ENCODE peak calls at places on chromosomes 5 and 9, in eight cellular contexts. One of them, this sample, is unnamed.

GRCh38 chr9:21817176-21817575 is 14.7 kb downstream of the MTAP start:
- DNase-seq in NCI-H1417 treated with DMSO at 0.1 percent for 48 hours: no peak
- DNase-seq in upper lobe of right lung: no peak
- DNase-seq in Ammon's horn: no peak
- DNase-seq in mesenchymal stem cell: peak
- DNase-seq in activated T-cell treated with anti-CD3 and anti-CD28 coated beads for 4 hours: no peak
- DNase-seq in activated naive CD8-positive, alpha-beta T cell treated with anti-CD3 and anti-CD28 coated beads, Interleukin-2, amount 10 ng/mL, durations not matched to agents 7 days and 5 days: no peak
- DNase-seq in stimulated activated CD4-positive, alpha-beta T cell treated with anti-CD3 and anti-CD28 coated beads, Interleukin-12 subunit alpha, Interleukin-12 subunit beta, amount 100 ng/mL, for 4 hours: no peak
- DNase-seq in this sample: no peak

GRCh38 chr9:35277649-35278359 is 116.0 kb downstream of the UNC13B start:
- DNase-seq in activated T-cell treated with anti-CD3 and anti-CD28 coated beads for 4 hours: no peak
- DNase-seq in upper lobe of right lung: no peak
- DNase-seq in Ammon's horn: peak
- DNase-seq in mesenchymal stem cell: no peak
- DNase-seq in activated naive CD8-positive, alpha-beta T cell treated with anti-CD3 and anti-CD28 coated beads, Interleukin-2, amount 10 ng/mL, durations not matched to agents 7 days and 5 days: no peak
- DNase-seq in stimulated activated CD4-positive, alpha-beta T cell treated with anti-CD3 and anti-CD28 coated beads, Interleukin-12 subunit alpha, Interleukin-12 subunit beta, amount 100 ng/mL, for 4 hours: no peak
- DNase-seq in NCI-H1417 treated with DMSO at 0.1 percent for 48 hours: no peak
- DNase-seq in this sample: no peak

GRCh38 chr5:14174235-14174636 is 31.1 kb downstream of the TRIO start:
- DNase-seq in Ammon's horn: no peak
- DNase-seq in mesenchymal stem cell: peak
- DNase-seq in activated T-cell treated with anti-CD3 and anti-CD28 coated beads for 4 hours: no peak
- DNase-seq in NCI-H1417 treated with DMSO at 0.1 percent for 48 hours: no peak
- DNase-seq in activated naive CD8-positive, alpha-beta T cell treated with anti-CD3 and anti-CD28 coated beads, Interleukin-2, amount 10 ng/mL, durations not matched to agents 7 days and 5 days: no peak
- DNase-seq in upper lobe of right lung: no peak
- DNase-seq in stimulated activated CD4-positive, alpha-beta T cell treated with anti-CD3 and anti-CD28 coated beads, Interleukin-12 subunit alpha, Interleukin-12 subunit beta, amount 100 ng/mL, for 4 hours: no peak
- DNase-seq in this sample: no peak

GRCh38 chr9:126612813-126613641 is 701 bp upstream of the LMX1B start:
- DNase-seq in NCI-H1417 treated with DMSO at 0.1 percent for 48 hours: no peak
- DNase-seq in stimulated activated CD4-positive, alpha-beta T cell treated with anti-CD3 and anti-CD28 coated beads, Interleukin-12 subunit alpha, Interleukin-12 subunit beta, amount 100 ng/mL, for 4 hours: no peak
- DNase-seq in Ammon's horn: no peak
- DNase-seq in activated T-cell treated with anti-CD3 and anti-CD28 coated beads for 4 hours: no peak
- DNase-seq in mesenchymal stem cell: no peak
- DNase-seq in upper lobe of right lung: peak
- DNase-seq in activated naive CD8-positive, alpha-beta T cell treated with anti-CD3 and anti-CD28 coated beads, Interleukin-2, amount 10 ng/mL, durations not matched to agents 7 days and 5 days: peak
- DNase-seq in this sample: no peak

GRCh38 chr5:39547548-39548154 is 122.9 kb upstream of the DAB2 start:
- DNase-seq in mesenchymal stem cell: peak
- DNase-seq in activated T-cell treated with anti-CD3 and anti-CD28 coated beads for 4 hours: peak
- DNase-seq in NCI-H1417 treated with DMSO at 0.1 percent for 48 hours: no peak
- DNase-seq in stimulated activated CD4-positive, alpha-beta T cell treated with anti-CD3 and anti-CD28 coated beads, Interleukin-12 subunit alpha, Interleukin-12 subunit beta, amount 100 ng/mL, for 4 hours: no peak
- DNase-seq in upper lobe of right lung: no peak
- DNase-seq in Ammon's horn: peak
- DNase-seq in activated naive CD8-positive, alpha-beta T cell treated with anti-CD3 and anti-CD28 coated beads, Interleukin-2, amount 10 ng/mL, durations not matched to agents 7 days and 5 days: no peak
- DNase-seq in this sample: no peak

GRCh38 chr9:89714316-89714715 is 109.5 kb downstream of the GADD45G start:
- DNase-seq in Ammon's horn: peak
- DNase-seq in activated naive CD8-positive, alpha-beta T cell treated with anti-CD3 and anti-CD28 coated beads, Interleukin-2, amount 10 ng/mL, durations not matched to agents 7 days and 5 days: no peak
- DNase-seq in NCI-H1417 treated with DMSO at 0.1 percent for 48 hours: no peak
- DNase-seq in activated T-cell treated with anti-CD3 and anti-CD28 coated beads for 4 hours: no peak
- DNase-seq in mesenchymal stem cell: peak
- DNase-seq in upper lobe of right lung: no peak
- DNase-seq in stimulated activated CD4-positive, alpha-beta T cell treated with anti-CD3 and anti-CD28 coated beads, Interleukin-12 subunit alpha, Interleukin-12 subunit beta, amount 100 ng/mL, for 4 hours: no peak
- DNase-seq in this sample: no peak

GRCh38 chr5:154945695-154946301 is 4.9 kb downstream of the MRPL22 start:
- DNase-seq in mesenchymal stem cell: peak
- DNase-seq in activated T-cell treated with anti-CD3 and anti-CD28 coated beads for 4 hours: no peak
- DNase-seq in stimulated activated CD4-positive, alpha-beta T cell treated with anti-CD3 and anti-CD28 coated beads, Interleukin-12 subunit alpha, Interleukin-12 subunit beta, amount 100 ng/mL, for 4 hours: no peak
- DNase-seq in Ammon's horn: peak
- DNase-seq in activated naive CD8-positive, alpha-beta T cell treated with anti-CD3 and anti-CD28 coated beads, Interleukin-2, amount 10 ng/mL, durations not matched to agents 7 days and 5 days: no peak
- DNase-seq in NCI-H1417 treated with DMSO at 0.1 percent for 48 hours: no peak
- DNase-seq in upper lobe of right lung: no peak
- DNase-seq in this sample: no peak

GRCh38 chr5:146137967-146138403 is 32.6 kb upstream of the PLAC8L1 start:
- DNase-seq in Ammon's horn: no peak
- DNase-seq in activated naive CD8-positive, alpha-beta T cell treated with anti-CD3 and anti-CD28 coated beads, Interleukin-2, amount 10 ng/mL, durations not matched to agents 7 days and 5 days: no peak
- DNase-seq in activated T-cell treated with anti-CD3 and anti-CD28 coated beads for 4 hours: no peak
- DNase-seq in stimulated activated CD4-positive, alpha-beta T cell treated with anti-CD3 and anti-CD28 coated beads, Interleukin-12 subunit alpha, Interleukin-12 subunit beta, amount 100 ng/mL, for 4 hours: no peak
- DNase-seq in NCI-H1417 treated with DMSO at 0.1 percent for 48 hours: no peak
- DNase-seq in upper lobe of right lung: peak
- DNase-seq in mesenchymal stem cell: peak
- DNase-seq in this sample: no peak

GRCh38 chr9:13033959-13034695 is 245.4 kb downstream of the MPDZ start:
- DNase-seq in mesenchymal stem cell: peak
- DNase-seq in stimulated activated CD4-positive, alpha-beta T cell treated with anti-CD3 and anti-CD28 coated beads, Interleukin-12 subunit alpha, Interleukin-12 subunit beta, amount 100 ng/mL, for 4 hours: no peak
- DNase-seq in upper lobe of right lung: peak
- DNase-seq in Ammon's horn: peak
- DNase-seq in NCI-H1417 treated with DMSO at 0.1 percent for 48 hours: no peak
- DNase-seq in activated naive CD8-positive, alpha-beta T cell treated with anti-CD3 and anti-CD28 coated beads, Interleukin-2, amount 10 ng/mL, durations not matched to agents 7 days and 5 days: peak
- DNase-seq in activated T-cell treated with anti-CD3 and anti-CD28 coated beads for 4 hours: no peak
- DNase-seq in this sample: no peak

GRCh38 chr9:89154651-89155336 is 23.8 kb downstream of the SHC3 start:
- DNase-seq in Ammon's horn: no peak
- DNase-seq in upper lobe of right lung: no peak
- DNase-seq in NCI-H1417 treated with DMSO at 0.1 percent for 48 hours: no peak
- DNase-seq in activated naive CD8-positive, alpha-beta T cell treated with anti-CD3 and anti-CD28 coated beads, Interleukin-2, amount 10 ng/mL, durations not matched to agents 7 days and 5 days: no peak
- DNase-seq in stimulated activated CD4-positive, alpha-beta T cell treated with anti-CD3 and anti-CD28 coated beads, Interleukin-12 subunit alpha, Interleukin-12 subunit beta, amount 100 ng/mL, for 4 hours: no peak
- DNase-seq in mesenchymal stem cell: peak
- DNase-seq in activated T-cell treated with anti-CD3 and anti-CD28 coated beads for 4 hours: no peak
- DNase-seq in this sample: no peak

GRCh38 chr5:138636401-138636944 is 61.3 kb upstream of the HSPA9 start:
- DNase-seq in activated T-cell treated with anti-CD3 and anti-CD28 coated beads for 4 hours: no peak
- DNase-seq in activated naive CD8-positive, alpha-beta T cell treated with anti-CD3 and anti-CD28 coated beads, Interleukin-2, amount 10 ng/mL, durations not matched to agents 7 days and 5 days: no peak
- DNase-seq in NCI-H1417 treated with DMSO at 0.1 percent for 48 hours: peak
- DNase-seq in stimulated activated CD4-positive, alpha-beta T cell treated with anti-CD3 and anti-CD28 coated beads, Interleukin-12 subunit alpha, Interleukin-12 subunit beta, amount 100 ng/mL, for 4 hours: no peak
- DNase-seq in mesenchymal stem cell: no peak
- DNase-seq in upper lobe of right lung: no peak
- DNase-seq in Ammon's horn: no peak
- DNase-seq in this sample: peak

GRCh38 chr9:78325343-78325742 is 28.4 kb downstream of the PSAT1 start:
- DNase-seq in NCI-H1417 treated with DMSO at 0.1 percent for 48 hours: no peak
- DNase-seq in activated naive CD8-positive, alpha-beta T cell treated with anti-CD3 and anti-CD28 coated beads, Interleukin-2, amount 10 ng/mL, durations not matched to agents 7 days and 5 days: no peak
- DNase-seq in Ammon's horn: peak
- DNase-seq in upper lobe of right lung: no peak
- DNase-seq in activated T-cell treated with anti-CD3 and anti-CD28 coated beads for 4 hours: no peak
- DNase-seq in stimulated activated CD4-positive, alpha-beta T cell treated with anti-CD3 and anti-CD28 coated beads, Interleukin-12 subunit alpha, Interleukin-12 subunit beta, amount 100 ng/mL, for 4 hours: no peak
- DNase-seq in mesenchymal stem cell: peak
- DNase-seq in this sample: no peak

This sample was measured in mesenteric fat pad.